ENCODE peak calls at places on chromosome 2, in five cellular contexts. One of them, this sample, is unnamed.

GRCh38 chr2:180934911-180935310 is 45.5 kb upstream of the UBE2E3 start:
- DNase-seq in suprapubic skin: no peak
- DNase-seq in fibroblast of the aortic adventitia: no peak
- DNase-seq in dorsolateral prefrontal cortex: no peak
- DNase-seq in fibroblast of lung: no peak
- DNase-seq in this sample: no peak

GRCh38 chr2:170966648-170967396 is 37.8 kb downstream of the GORASP2 start:
- DNase-seq in fibroblast of lung: no peak
- DNase-seq in dorsolateral prefrontal cortex: no peak
- DNase-seq in fibroblast of the aortic adventitia: no peak
- DNase-seq in suprapubic skin: no peak
- DNase-seq in this sample: no peak

GRCh38 chr2:11309706-11310105 is 34.7 kb downstream of the ROCK2 start:
- DNase-seq in fibroblast of the aortic adventitia: no peak
- DNase-seq in dorsolateral prefrontal cortex: no peak
- DNase-seq in fibroblast of lung: no peak
- DNase-seq in suprapubic skin: no peak
- DNase-seq in this sample: no peak

GRCh38 chr2:25362564-25363145 is 20.9 kb upstream of the DNMT3A start:
- DNase-seq in suprapubic skin: no peak
- DNase-seq in fibroblast of lung: no peak
- DNase-seq in dorsolateral prefrontal cortex: peak; percentile 33
- DNase-seq in fibroblast of the aortic adventitia: no peak
- DNase-seq in this sample: no peak

GRCh38 chr2:28750316-28751101 is 1.1 kb upstream of the PPP1CB start:
- DNase-seq in fibroblast of the aortic adventitia: peak; percentile 72
- DNase-seq in dorsolateral prefrontal cortex: no peak
- DNase-seq in suprapubic skin: no peak
- DNase-seq in fibroblast of lung: peak; percentile 79
- DNase-seq in this sample: peak; percentile 40

GRCh38 chr2:226963528-226963927 is 127.7 kb downstream of the RHBDD1 start:
- DNase-seq in suprapubic skin: no peak
- DNase-seq in fibroblast of the aortic adventitia: peak; percentile 72
- DNase-seq in dorsolateral prefrontal cortex: no peak
- DNase-seq in fibroblast of lung: peak; percentile 96
- DNase-seq in this sample: peak; percentile 83

GRCh38 chr2:20650880-20651730 is at the start of gene HS1BP3:
- DNase-seq in suprapubic skin: peak; percentile 87
- DNase-seq in dorsolateral prefrontal cortex: peak; percentile 54
- DNase-seq in fibroblast of the aortic adventitia: peak; percentile 65
- DNase-seq in fibroblast of lung: peak; percentile 63
- DNase-seq in this sample: peak; percentile 71

GRCh38 chr2:45137941-45138695 is 128.9 kb upstream of the SIX2 start:
- DNase-seq in suprapubic skin: no peak
- DNase-seq in fibroblast of the aortic adventitia: no peak
- DNase-seq in dorsolateral prefrontal cortex: no peak
- DNase-seq in fibroblast of lung: no peak
- DNase-seq in this sample: no peak

GRCh38 chr2:189534854-189535253 is 45.7 kb downstream of the SLC40A1 start:
- DNase-seq in fibroblast of the aortic adventitia: peak; percentile 72
- DNase-seq in dorsolateral prefrontal cortex: no peak
- DNase-seq in fibroblast of lung: peak; percentile 66
- DNase-seq in suprapubic skin: no peak
- DNase-seq in this sample: peak; percentile 82

GRCh38 chr2:185522472-185522871 is 216.1 kb upstream of the FSIP2 start:
- DNase-seq in dorsolateral prefrontal cortex: no peak
- DNase-seq in suprapubic skin: no peak
- DNase-seq in fibroblast of lung: no peak
- DNase-seq in fibroblast of the aortic adventitia: no peak
- DNase-seq in this sample: no peak

GRCh38 chr2:232338759-232339106 is 39.8 kb upstream of the ALPP start:
- DNase-seq in fibroblast of lung: no peak
- DNase-seq in fibroblast of the aortic adventitia: no peak
- DNase-seq in suprapubic skin: peak; percentile 58
- DNase-seq in dorsolateral prefrontal cortex: no peak
- DNase-seq in this sample: no peak

GRCh38 chr2:73968357-73968937 is 16.3 kb upstream of the TET3 start:
- DNase-seq in fibroblast of the aortic adventitia: no peak
- DNase-seq in suprapubic skin: no peak
- DNase-seq in dorsolateral prefrontal cortex: no peak
- DNase-seq in fibroblast of lung: no peak
- DNase-seq in this sample: no peak

GRCh38 chr2:140604096-140604495 is 1526.7 kb downstream of the LRP1B start:
- DNase-seq in dorsolateral prefrontal cortex: no peak
- DNase-seq in fibroblast of lung: peak; percentile 24
- DNase-seq in suprapubic skin: no peak
- DNase-seq in fibroblast of the aortic adventitia: peak; percentile 41
- DNase-seq in this sample: no peak

GRCh38 chr2:5691659-5692529 is at the start of gene SOX11:
- DNase-seq in dorsolateral prefrontal cortex: peak; percentile 62
- DNase-seq in fibroblast of lung: peak; percentile 95
- DNase-seq in suprapubic skin: no peak
- DNase-seq in fibroblast of the aortic adventitia: no peak
- DNase-seq in this sample: peak; percentile 74

GRCh38 chr2:7891312-7891711 is 790.5 kb upstream of the ID2 start:
- DNase-seq in dorsolateral prefrontal cortex: no peak
- DNase-seq in fibroblast of the aortic adventitia: no peak
- DNase-seq in fibroblast of lung: no peak
- DNase-seq in suprapubic skin: no peak
- DNase-seq in this sample: no peak

GRCh38 chr2:26292646-26293045 is 47.9 kb downstream of the HADHB start:
- DNase-seq in fibroblast of lung: peak; percentile 56
- DNase-seq in dorsolateral prefrontal cortex: no peak
- DNase-seq in fibroblast of the aortic adventitia: peak; percentile 21
- DNase-seq in suprapubic skin: no peak
- DNase-seq in this sample: no peak

GRCh38 chr2:129796216-129796615 is 183.2 kb upstream of the RAB6C start:
- DNase-seq in fibroblast of lung: no peak
- DNase-seq in fibroblast of the aortic adventitia: no peak
- DNase-seq in dorsolateral prefrontal cortex: no peak
- DNase-seq in suprapubic skin: no peak
- DNase-seq in this sample: no peak

GRCh38 chr2:21396252-21396651 is 272.5 kb downstream of the TDRD15 start:
- DNase-seq in fibroblast of lung: no peak
- DNase-seq in fibroblast of the aortic adventitia: no peak
- DNase-seq in suprapubic skin: no peak
- DNase-seq in dorsolateral prefrontal cortex: no peak
- DNase-seq in this sample: no peak

GRCh38 chr2:216298719-216299118 is 73.6 kb downstream of the MARCHF4 start:
- DNase-seq in fibroblast of lung: peak; percentile 90
- DNase-seq in suprapubic skin: no peak
- DNase-seq in dorsolateral prefrontal cortex: no peak
- DNase-seq in fibroblast of the aortic adventitia: peak; percentile 79
- DNase-seq in this sample: peak; percentile 98

GRCh38 chr2:43708891-43709290 is 32.7 kb upstream of the C1GALT1C1L start:
- DNase-seq in dorsolateral prefrontal cortex: no peak
- DNase-seq in suprapubic skin: no peak
- DNase-seq in fibroblast of lung: peak; percentile 23
- DNase-seq in fibroblast of the aortic adventitia: peak; percentile 9
- DNase-seq in this sample: no peak

GRCh38 chr2:146412625-146413024 is 1432.2 kb upstream of the ACVR2A start:
- DNase-seq in fibroblast of the aortic adventitia: no peak
- DNase-seq in suprapubic skin: no peak
- DNase-seq in dorsolateral prefrontal cortex: no peak
- DNase-seq in fibroblast of lung: no peak
- DNase-seq in this sample: no peak

GRCh38 chr2:198890490-198890889 is 567.2 kb downstream of the SATB2 start:
- DNase-seq in fibroblast of the aortic adventitia: no peak
- DNase-seq in fibroblast of lung: no peak
- DNase-seq in suprapubic skin: no peak
- DNase-seq in dorsolateral prefrontal cortex: no peak
- DNase-seq in this sample: no peak

GRCh38 chr2:189253841-189254240 is 74.3 kb upstream of the COL5A2 start:
- DNase-seq in fibroblast of lung: peak; percentile 69
- DNase-seq in fibroblast of the aortic adventitia: peak; percentile 24
- DNase-seq in dorsolateral prefrontal cortex: no peak
- DNase-seq in suprapubic skin: no peak
- DNase-seq in this sample: no peak

GRCh38 chr2:56297671-56298070 is 113.9 kb downstream of the CCDC85A start:
- DNase-seq in suprapubic skin: no peak
- DNase-seq in fibroblast of the aortic adventitia: no peak
- DNase-seq in fibroblast of lung: no peak
- DNase-seq in dorsolateral prefrontal cortex: no peak
- DNase-seq in this sample: no peak

GRCh38 chr2:12262681-12263436 is 453.9 kb upstream of the TRIB2 start:
- DNase-seq in suprapubic skin: no peak
- DNase-seq in fibroblast of the aortic adventitia: peak; percentile 81
- DNase-seq in dorsolateral prefrontal cortex: no peak
- DNase-seq in fibroblast of lung: peak; percentile 87
- DNase-seq in this sample: peak; percentile 70

GRCh38 chr2:191696001-191696400 is 18.1 kb downstream of the NABP1 start:
- DNase-seq in fibroblast of the aortic adventitia: peak; percentile 85
- DNase-seq in dorsolateral prefrontal cortex: no peak
- DNase-seq in fibroblast of lung: peak; percentile 88
- DNase-seq in suprapubic skin: no peak
- DNase-seq in this sample: peak; percentile 95

GRCh38 chr2:43104763-43105162 is 121.6 kb downstream of the ZFP36L2 start:
- DNase-seq in fibroblast of the aortic adventitia: no peak
- DNase-seq in suprapubic skin: peak; percentile 50
- DNase-seq in fibroblast of lung: no peak
- DNase-seq in dorsolateral prefrontal cortex: no peak
- DNase-seq in this sample: no peak

GRCh38 chr2:64960819-64961218 is 28.4 kb upstream of the SLC1A4 start:
- DNase-seq in fibroblast of the aortic adventitia: no peak
- DNase-seq in fibroblast of lung: no peak
- DNase-seq in dorsolateral prefrontal cortex: no peak
- DNase-seq in suprapubic skin: no peak
- DNase-seq in this sample: no peak

GRCh38 chr2:201432038-201432437 is 19.2 kb downstream of the TRAK2 start:
- DNase-seq in fibroblast of lung: peak; percentile 81
- DNase-seq in suprapubic skin: no peak
- DNase-seq in fibroblast of the aortic adventitia: peak; percentile 62
- DNase-seq in dorsolateral prefrontal cortex: no peak
- DNase-seq in this sample: peak; percentile 62

GRCh38 chr2:101388232-101388631 is 929 bp upstream of the CREG2 start:
- DNase-seq in suprapubic skin: no peak
- DNase-seq in fibroblast of lung: peak; percentile 77
- DNase-seq in fibroblast of the aortic adventitia: peak; percentile 51
- DNase-seq in dorsolateral prefrontal cortex: no peak
- DNase-seq in this sample: peak; percentile 31

GRCh38 chr2:20471148-20471547 is 24.3 kb downstream of the RHOB start:
- DNase-seq in fibroblast of lung: no peak
- DNase-seq in dorsolateral prefrontal cortex: no peak
- DNase-seq in fibroblast of the aortic adventitia: no peak
- DNase-seq in suprapubic skin: peak; percentile 43
- DNase-seq in this sample: no peak

DNA sequence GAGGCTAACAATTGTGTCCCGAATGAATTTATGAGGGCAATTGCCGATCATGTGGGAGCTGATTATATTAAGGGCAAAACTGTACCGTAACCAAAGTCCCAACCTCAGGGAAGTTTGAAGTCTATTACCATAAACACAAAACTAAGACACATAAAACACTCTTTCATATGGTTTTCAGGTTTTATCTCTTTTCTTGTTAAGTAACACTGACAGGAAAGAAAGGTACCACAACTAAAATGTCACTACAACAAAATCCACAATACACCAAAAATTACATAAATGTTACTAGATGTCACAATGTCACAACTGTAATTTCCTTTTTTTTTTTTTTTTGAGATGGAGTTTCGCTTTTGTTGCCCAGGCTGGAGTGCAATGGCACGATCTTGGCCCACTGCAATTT is 6.7 kb downstream of the UXS1 start:
- DNase-seq in suprapubic skin: no peak
- DNase-seq in fibroblast of lung: no peak
- DNase-seq in dorsolateral prefrontal cortex: no peak
- DNase-seq in fibroblast of the aortic adventitia: no peak
- DNase-seq in this sample: no peak
- H3K4me3 ChIP-seq in suprapubic skin: no peak overlapping the region
- H3K4me3 ChIP-seq in fibroblast of lung: no peak overlapping the region
- H3K4me3 ChIP-seq in dorsolateral prefrontal cortex: no peak overlapping the region
- H3K4me3 ChIP-seq in fibroblast of the aortic adventitia: no peak overlapping the region
- H3K4me3 ChIP-seq in this sample: no peak overlapping the region

DNA sequence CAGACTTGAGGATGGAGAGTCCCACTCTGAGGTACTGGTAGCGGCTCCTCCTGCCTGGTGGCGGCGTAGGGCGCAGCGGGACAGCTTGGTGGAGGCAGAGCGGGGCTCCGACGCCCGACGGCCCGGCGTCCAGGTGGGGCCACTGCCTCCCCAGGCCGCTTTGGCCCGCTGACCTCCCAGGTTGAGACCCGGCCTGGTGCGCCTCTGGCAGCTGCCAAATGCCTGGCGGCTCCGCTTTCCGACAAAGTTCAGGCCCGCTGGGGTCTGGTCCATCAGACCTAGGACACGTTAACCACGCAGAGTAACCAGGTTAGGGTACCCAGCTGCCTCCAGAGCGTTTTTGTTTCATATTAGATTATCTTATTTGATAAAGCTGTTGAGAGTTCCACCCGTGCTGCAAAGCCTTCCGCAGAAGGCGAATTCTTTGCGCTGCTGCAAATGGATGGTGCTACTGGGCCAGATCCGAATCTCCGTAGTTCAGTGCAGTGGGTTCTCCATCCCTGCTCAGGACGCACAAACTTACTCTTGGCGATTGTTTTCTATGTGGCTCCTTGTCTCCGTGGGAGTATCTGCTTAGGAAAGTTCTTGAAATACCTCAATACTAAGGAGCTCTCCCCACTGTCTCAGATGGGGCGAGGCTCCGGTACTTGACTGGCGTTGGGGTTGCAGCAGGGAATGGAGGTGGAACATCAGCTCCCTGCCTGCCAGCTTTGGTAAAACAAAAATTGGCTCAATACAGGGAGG is 405.9 kb downstream of the XIRP2 start:
- DNase-seq in fibroblast of lung: peak; percentile 32
- DNase-seq in dorsolateral prefrontal cortex: no peak
- DNase-seq in suprapubic skin: no peak
- DNase-seq in fibroblast of the aortic adventitia: peak; percentile 26
- DNase-seq in this sample: no peak
- TF ChIP-seq CTCF in fibroblast of lung: peak; percentile 6
- TF ChIP-seq CTCF in dorsolateral prefrontal cortex: no peak
- TF ChIP-seq CTCF in suprapubic skin: no peak
- TF ChIP-seq CTCF in fibroblast of the aortic adventitia: no peak
- TF ChIP-seq CTCF in this sample: no peak

GRCh38 chr2:174490032-174490431 is 3.2 kb upstream of the GPR155 start:
- DNase-seq in fibroblast of the aortic adventitia: no peak
- DNase-seq in suprapubic skin: no peak
- DNase-seq in fibroblast of lung: no peak
- DNase-seq in dorsolateral prefrontal cortex: no peak
- DNase-seq in this sample: no peak
- H3K4me3 ChIP-seq in fibroblast of the aortic adventitia: no peak overlapping the region
- H3K4me3 ChIP-seq in suprapubic skin: no peak overlapping the region
- H3K4me3 ChIP-seq in fibroblast of lung: no peak overlapping the region
- H3K4me3 ChIP-seq in dorsolateral prefrontal cortex: no peak overlapping the region
- H3K4me3 ChIP-seq in this sample: no peak overlapping the region

GRCh38 chr2:239398536-239398935 is 2.3 kb downstream of the HDAC4 start:
- DNase-seq in dorsolateral prefrontal cortex: no peak
- DNase-seq in fibroblast of the aortic adventitia: no peak
- DNase-seq in fibroblast of lung: no peak
- DNase-seq in suprapubic skin: no peak
- DNase-seq in this sample: no peak

GRCh38 chr2:239397856-239398470 is 2.9 kb downstream of the HDAC4 start:
- DNase-seq in fibroblast of lung: peak; percentile 26
- DNase-seq in dorsolateral prefrontal cortex: no peak
- DNase-seq in fibroblast of the aortic adventitia: no peak
- DNase-seq in suprapubic skin: no peak
- DNase-seq in this sample: peak; percentile 36

GRCh38 chr2:239394978-239395377 is 5.8 kb downstream of the HDAC4 start:
- DNase-seq in fibroblast of lung: no peak
- DNase-seq in dorsolateral prefrontal cortex: no peak
- DNase-seq in fibroblast of the aortic adventitia: no peak
- DNase-seq in suprapubic skin: no peak
- DNase-seq in this sample: no peak

GRCh38 chr2:239395524-239395923 is 5.3 kb downstream of the HDAC4 start:
- DNase-seq in fibroblast of the aortic adventitia: no peak
- DNase-seq in fibroblast of lung: no peak
- DNase-seq in suprapubic skin: no peak
- DNase-seq in dorsolateral prefrontal cortex: no peak
- DNase-seq in this sample: no peak

GRCh38 chr2:239396881-239397681 is 3.7 kb downstream of the HDAC4 start:
- DNase-seq in suprapubic skin: no peak
- DNase-seq in fibroblast of the aortic adventitia: no peak
- DNase-seq in fibroblast of lung: no peak
- DNase-seq in dorsolateral prefrontal cortex: no peak
- DNase-seq in this sample: no peak
- TF ChIP-seq CTCF in suprapubic skin: no peak
- TF ChIP-seq CTCF in fibroblast of the aortic adventitia: no peak
- TF ChIP-seq CTCF in fibroblast of lung: no peak
- TF ChIP-seq CTCF in dorsolateral prefrontal cortex: no peak
- TF ChIP-seq CTCF in this sample: no peak